ENCODE peak calls at places on chromosomes 11 and 22, in seven cellular contexts. One of them, this sample, is unnamed.

GRCh38 chr22:24247564-24248344 is 2.9 kb upstream of the GGT5 start:
- DNase-seq in H9: peak
- DNase-seq in mesenchymal stem cell: peak
- DNase-seq in H1: peak
- DNase-seq in IMR-90: peak
- DNase-seq in mesendoderm: peak
- DNase-seq in trophoblast cell: peak
- DNase-seq in this sample: peak

GRCh38 chr11:73342633-73343032 is 33.6 kb upstream of the RELT start:
- DNase-seq in H9: peak
- DNase-seq in mesenchymal stem cell: no peak
- DNase-seq in H1: no peak
- DNase-seq in IMR-90: no peak
- DNase-seq in mesendoderm: no peak
- DNase-seq in trophoblast cell: no peak
- DNase-seq in this sample: no peak

GRCh38 chr11:95154514-95154913 is 64.9 kb downstream of the ENDOD1 start:
- DNase-seq in H9: peak
- DNase-seq in mesenchymal stem cell: peak
- DNase-seq in H1: no peak
- DNase-seq in IMR-90: peak
- DNase-seq in mesendoderm: peak
- DNase-seq in trophoblast cell: peak
- DNase-seq in this sample: peak

GRCh38 chr11:75293903-75294302 is 53.3 kb downstream of the TPBGL start:
- DNase-seq in H9: no peak
- DNase-seq in mesenchymal stem cell: no peak
- DNase-seq in H1: no peak
- DNase-seq in IMR-90: no peak
- DNase-seq in mesendoderm: no peak
- DNase-seq in trophoblast cell: no peak
- DNase-seq in this sample: no peak

GRCh38 chr22:44887941-44888366 is 121.9 kb downstream of the PHF21B start:
- DNase-seq in H9: no peak
- DNase-seq in mesenchymal stem cell: no peak
- DNase-seq in H1: no peak
- DNase-seq in IMR-90: no peak
- DNase-seq in mesendoderm: no peak
- DNase-seq in trophoblast cell: no peak
- DNase-seq in this sample: no peak

GRCh38 chr22:20571531-20572007 is 64.2 kb downstream of the MED15 start:
- DNase-seq in H9: peak
- DNase-seq in mesenchymal stem cell: peak
- DNase-seq in H1: no peak
- DNase-seq in IMR-90: no peak
- DNase-seq in mesendoderm: peak
- DNase-seq in trophoblast cell: peak
- DNase-seq in this sample: peak

GRCh38 chr11:7046474-7046873 is 26.2 kb downstream of the NLRP14 start:
- DNase-seq in H9: no peak
- DNase-seq in mesenchymal stem cell: peak
- DNase-seq in H1: no peak
- DNase-seq in IMR-90: peak
- DNase-seq in mesendoderm: no peak
- DNase-seq in trophoblast cell: no peak
- DNase-seq in this sample: no peak

GRCh38 chr11:126720539-126721235 is 279.9 kb downstream of the KIRREL3 start:
- DNase-seq in H9: no peak
- DNase-seq in mesenchymal stem cell: no peak
- DNase-seq in H1: no peak
- DNase-seq in IMR-90: no peak
- DNase-seq in mesendoderm: no peak
- DNase-seq in trophoblast cell: no peak
- DNase-seq in this sample: no peak

GRCh38 chr11:133834399-133835257 is 10.7 kb downstream of the SPATA19 start:
- DNase-seq in H9: no peak
- DNase-seq in mesenchymal stem cell: no peak
- DNase-seq in H1: no peak
- DNase-seq in IMR-90: no peak
- DNase-seq in mesendoderm: no peak
- DNase-seq in trophoblast cell: peak
- DNase-seq in this sample: no peak

GRCh38 chr11:20156876-20157613 is 3.2 kb downstream of the DBX1 start:
- DNase-seq in H9: no peak
- DNase-seq in mesenchymal stem cell: no peak
- DNase-seq in H1: no peak
- DNase-seq in IMR-90: no peak
- DNase-seq in mesendoderm: peak
- DNase-seq in trophoblast cell: no peak
- DNase-seq in this sample: peak

GRCh38 chr22:48892571-48893287 is 934.9 kb downstream of the BRD1 start:
- DNase-seq in H9: peak
- DNase-seq in mesenchymal stem cell: no peak
- DNase-seq in H1: no peak
- DNase-seq in IMR-90: no peak
- DNase-seq in mesendoderm: no peak
- DNase-seq in trophoblast cell: no peak
- DNase-seq in this sample: no peak

GRCh38 chr11:93662177-93662575 is 694 bp downstream of the CEP295 start:
- DNase-seq in H9: no peak
- DNase-seq in mesenchymal stem cell: no peak
- DNase-seq in H1: no peak
- DNase-seq in IMR-90: no peak
- DNase-seq in mesendoderm: no peak
- DNase-seq in trophoblast cell: no peak
- DNase-seq in this sample: no peak

GRCh38 chr11:88100161-88100560 is 75.1 kb downstream of the RAB38 start:
- DNase-seq in H9: no peak
- DNase-seq in mesenchymal stem cell: no peak
- DNase-seq in H1: no peak
- DNase-seq in IMR-90: no peak
- DNase-seq in mesendoderm: no peak
- DNase-seq in trophoblast cell: no peak
- DNase-seq in this sample: no peak

GRCh38 chr11:10605941-10606381 is 37.5 kb upstream of the LYVE1 start:
- DNase-seq in H9: peak
- DNase-seq in mesenchymal stem cell: peak
- DNase-seq in H1: no peak
- DNase-seq in IMR-90: peak
- DNase-seq in mesendoderm: peak
- DNase-seq in trophoblast cell: peak
- DNase-seq in this sample: no peak

GRCh38 chr11:59012106-59012941 is 73.0 kb downstream of the GLYATL1 start:
- DNase-seq in H9: no peak
- DNase-seq in mesenchymal stem cell: no peak
- DNase-seq in H1: no peak
- DNase-seq in IMR-90: no peak
- DNase-seq in mesendoderm: peak
- DNase-seq in trophoblast cell: no peak
- DNase-seq in this sample: no peak

GRCh38 chr11:30351061-30351460 is 28.2 kb downstream of the ARL14EP start:
- DNase-seq in H9: no peak
- DNase-seq in mesenchymal stem cell: no peak
- DNase-seq in H1: no peak
- DNase-seq in IMR-90: no peak
- DNase-seq in mesendoderm: no peak
- DNase-seq in trophoblast cell: no peak
- DNase-seq in this sample: no peak

GRCh38 chr11:102640946-102641345 is 15.8 kb upstream of the MMP20 start:
- DNase-seq in H9: no peak
- DNase-seq in mesenchymal stem cell: peak
- DNase-seq in H1: no peak
- DNase-seq in IMR-90: no peak
- DNase-seq in mesendoderm: no peak
- DNase-seq in trophoblast cell: no peak
- DNase-seq in this sample: peak

GRCh38 chr11:22405377-22405776 is 67.2 kb downstream of the SLC17A6 start:
- DNase-seq in H9: no peak
- DNase-seq in mesenchymal stem cell: no peak
- DNase-seq in H1: no peak
- DNase-seq in IMR-90: no peak
- DNase-seq in mesendoderm: no peak
- DNase-seq in trophoblast cell: no peak
- DNase-seq in this sample: no peak

GRCh38 chr22:44571566-44572413 is 73.8 kb upstream of the RTL6 start:
- DNase-seq in H9: no peak
- DNase-seq in mesenchymal stem cell: no peak
- DNase-seq in H1: no peak
- DNase-seq in IMR-90: no peak
- DNase-seq in mesendoderm: no peak
- DNase-seq in trophoblast cell: no peak
- DNase-seq in this sample: no peak

GRCh38 chr22:41831383-41831782 is 1.5 kb upstream of the SREBF2 start:
- DNase-seq in H9: no peak
- DNase-seq in mesenchymal stem cell: peak
- DNase-seq in H1: no peak
- DNase-seq in IMR-90: no peak
- DNase-seq in mesendoderm: peak
- DNase-seq in trophoblast cell: peak
- DNase-seq in this sample: no peak

GRCh38 chr22:41833369-41834004 is 582 bp downstream of the SREBF2 start:
- DNase-seq in H9: no peak
- DNase-seq in mesenchymal stem cell: peak
- DNase-seq in H1: no peak
- DNase-seq in IMR-90: no peak
- DNase-seq in mesendoderm: no peak
- DNase-seq in trophoblast cell: peak
- DNase-seq in this sample: no peak

GRCh38 chr22:41834005-41834975 is 1.4 kb downstream of the SREBF2 start:
- DNase-seq in H9: no peak
- DNase-seq in mesenchymal stem cell: no peak
- DNase-seq in H1: no peak
- DNase-seq in IMR-90: no peak
- DNase-seq in mesendoderm: no peak
- DNase-seq in trophoblast cell: no peak
- DNase-seq in this sample: no peak

GRCh38 chr22:41831828-41832552 is 915 bp upstream of the SREBF2 start:
- DNase-seq in H9: no peak
- DNase-seq in mesenchymal stem cell: no peak
- DNase-seq in H1: no peak
- DNase-seq in IMR-90: peak
- DNase-seq in mesendoderm: no peak
- DNase-seq in trophoblast cell: peak
- DNase-seq in this sample: peak

GRCh38 chr22:41832553-41833368 is at the start of gene SREBF2:
- DNase-seq in H9: peak
- DNase-seq in mesenchymal stem cell: peak
- DNase-seq in H1: peak
- DNase-seq in IMR-90: peak
- DNase-seq in mesendoderm: peak
- DNase-seq in trophoblast cell: peak
- DNase-seq in this sample: peak
- H2AK5ac ChIP-seq in H9: no peak
- H2AK5ac ChIP-seq in mesenchymal stem cell: peak
- H2AK5ac ChIP-seq in H1: peak
- H2AK5ac ChIP-seq in IMR-90: peak
- H2AK5ac ChIP-seq in mesendoderm: no peak
- H2AK5ac ChIP-seq in trophoblast cell: peak
- H2AK5ac ChIP-seq in this sample: peak

GRCh38 chr11:109223441-109223840 is 198.5 kb upstream of the C11orf87 start:
- DNase-seq in H9: no peak
- DNase-seq in mesenchymal stem cell: no peak
- DNase-seq in H1: no peak
- DNase-seq in IMR-90: no peak
- DNase-seq in mesendoderm: no peak
- DNase-seq in trophoblast cell: no peak
- DNase-seq in this sample: no peak

GRCh38 chr11:109222730-109223129 is 199.3 kb upstream of the C11orf87 start:
- DNase-seq in H9: no peak
- DNase-seq in mesenchymal stem cell: no peak
- DNase-seq in H1: no peak
- DNase-seq in IMR-90: no peak
- DNase-seq in mesendoderm: no peak
- DNase-seq in trophoblast cell: no peak
- DNase-seq in this sample: no peak

GRCh38 chr11:109221190-109221589 is 200.8 kb upstream of the C11orf87 start:
- DNase-seq in H9: no peak
- DNase-seq in mesenchymal stem cell: no peak
- DNase-seq in H1: no peak
- DNase-seq in IMR-90: no peak
- DNase-seq in mesendoderm: no peak
- DNase-seq in trophoblast cell: no peak
- DNase-seq in this sample: no peak
- H3K4ac ChIP-seq in H9: no peak
- H3K4ac ChIP-seq in mesenchymal stem cell: no peak
- H3K4ac ChIP-seq in H1: no peak
- H3K4ac ChIP-seq in IMR-90: no peak
- H3K4ac ChIP-seq in mesendoderm: no peak
- H3K4ac ChIP-seq in trophoblast cell: no peak
- H3K4ac ChIP-seq in this sample: no peak

GRCh38 chr11:77232242-77232641 is 69.2 kb downstream of the GDPD4 start:
- DNase-seq in H9: no peak
- DNase-seq in mesenchymal stem cell: no peak
- DNase-seq in H1: no peak
- DNase-seq in IMR-90: no peak
- DNase-seq in mesendoderm: no peak
- DNase-seq in trophoblast cell: no peak
- DNase-seq in this sample: no peak

GRCh38 chr11:77231800-77232199 is 69.7 kb downstream of the GDPD4 start:
- DNase-seq in H9: no peak
- DNase-seq in mesenchymal stem cell: no peak
- DNase-seq in H1: no peak
- DNase-seq in IMR-90: no peak
- DNase-seq in mesendoderm: no peak
- DNase-seq in trophoblast cell: no peak
- DNase-seq in this sample: no peak

GRCh38 chr11:77236901-77237300 is 64.6 kb downstream of the GDPD4 start:
- DNase-seq in H9: no peak
- DNase-seq in mesenchymal stem cell: peak
- DNase-seq in H1: no peak
- DNase-seq in IMR-90: peak
- DNase-seq in mesendoderm: no peak
- DNase-seq in trophoblast cell: no peak
- DNase-seq in this sample: no peak

GRCh38 chr11:77230878-77231605 is 70.4 kb downstream of the GDPD4 start:
- DNase-seq in H9: no peak
- DNase-seq in mesenchymal stem cell: no peak
- DNase-seq in H1: no peak
- DNase-seq in IMR-90: no peak
- DNase-seq in mesendoderm: no peak
- DNase-seq in trophoblast cell: no peak
- DNase-seq in this sample: no peak

DNA sequence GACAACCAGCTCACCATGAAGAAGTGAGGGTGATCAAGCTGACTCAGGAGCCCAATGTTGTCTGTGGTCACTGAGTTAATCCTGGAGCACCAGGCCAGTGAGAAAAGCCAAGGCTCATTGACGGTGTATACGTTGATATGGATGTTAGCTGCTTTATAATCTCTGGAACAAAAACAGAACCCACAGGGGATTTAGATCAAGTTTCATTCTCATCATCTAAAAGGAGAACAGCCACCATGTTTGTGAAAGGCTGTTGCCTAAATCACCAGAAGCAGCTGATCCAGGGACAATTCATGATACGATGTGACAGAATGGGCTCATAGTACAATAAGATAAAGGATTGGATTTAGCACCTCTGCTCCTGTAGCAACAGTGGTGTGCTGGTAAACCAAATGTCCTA is 68.5 kb downstream of the GDPD4 start:
- DNase-seq in H9: no peak
- DNase-seq in mesenchymal stem cell: no peak
- DNase-seq in H1: no peak
- DNase-seq in IMR-90: no peak
- DNase-seq in mesendoderm: no peak
- DNase-seq in trophoblast cell: no peak
- DNase-seq in this sample: no peak
- H2BK5ac ChIP-seq in H9: no peak
- H2BK5ac ChIP-seq in mesenchymal stem cell: no peak
- H2BK5ac ChIP-seq in H1: no peak
- H2BK5ac ChIP-seq in IMR-90: no peak
- H2BK5ac ChIP-seq in mesendoderm: no peak
- H2BK5ac ChIP-seq in trophoblast cell: no peak
- H2BK5ac ChIP-seq in this sample: no peak

GRCh38 chr11:44453213-44453612 is 112.2 kb upstream of the CD82 start:
- DNase-seq in H9: no peak
- DNase-seq in mesenchymal stem cell: no peak
- DNase-seq in H1: no peak
- DNase-seq in IMR-90: no peak
- DNase-seq in mesendoderm: no peak
- DNase-seq in trophoblast cell: no peak
- DNase-seq in this sample: no peak
- H2AK5ac ChIP-seq in H9: no peak
- H2AK5ac ChIP-seq in mesenchymal stem cell: no peak
- H2AK5ac ChIP-seq in H1: no peak
- H2AK5ac ChIP-seq in IMR-90: no peak
- H2AK5ac ChIP-seq in mesendoderm: no peak
- H2AK5ac ChIP-seq in trophoblast cell: no peak
- H2AK5ac ChIP-seq in this sample: no peak

This sample was measured in neuronal stem cell.